ENCODE peak calls at places on chromosomes 5 and 9, in eight cellular contexts. S, W, O, Z, V, Q, R and F are unnamed samples.
A peak's percentile ranks its signal among the peaks of the same experiment; 100 is the strongest.

GRCh38 chr5:168400429-168401220 is 85.6 kb upstream of the RARS1 start:
- DNase-seq in S (no peak), O (no peak), Z (no peak), W (no peak), V (no peak), R (no peak), Q (no peak), F (no peak)

GRCh38 chr5:74916831-74917710 is 50.9 kb upstream of the FAM169A start:
- DNase-seq in O (no peak), V (no peak), S (no peak), Q (no peak), R (peak; percentile 60), W (peak; percentile 48), Z (no peak), F (no peak)

GRCh38 chr5:1804001-1804690 is 2.9 kb downstream of the NDUFS6 start:
- DNase-seq in O (no peak), Z (no peak), V (no peak), S (no peak), W (peak; percentile 10), Q (no peak), R (no peak), F (no peak)

GRCh38 chr9:651372-651771 is 190.1 kb upstream of the DMRT1 start:
- DNase-seq in Z (no peak), V (no peak), S (no peak), R (no peak), W (no peak), Q (no peak), O (no peak), F (no peak)

GRCh38 chr5:176796970-176797369 is 13.4 kb upstream of the UNC5A start:
- DNase-seq in W (no peak), Z (no peak), S (no peak), O (no peak), V (no peak), R (no peak), Q (no peak), F (no peak)

GRCh38 chr5:40386293-40386692 is 293.4 kb upstream of the PTGER4 start:
- DNase-seq in Q (no peak), Z (no peak), O (no peak), R (no peak), V (no peak), S (no peak), W (peak; percentile 55), F (no peak)

GRCh38 chr5:10329808-10330481 is 22.2 kb upstream of the CMBL start:
- DNase-seq in Q (peak; percentile 38), S (no peak), W (peak; percentile 88), R (no peak), V (no peak), O (peak; percentile 80), Z (no peak), F (peak; percentile 48)

GRCh38 chr5:135337064-135337463 is 62.0 kb downstream of the MACROH2A1 start:
- DNase-seq in S (no peak), Q (no peak), V (no peak), W (no peak), Z (no peak), R (no peak), O (no peak), F (no peak)

GRCh38 chr9:117403848-117404247 is 11.0 kb downstream of the ASTN2 start:
- DNase-seq in V (no peak), W (no peak), R (no peak), Q (no peak), O (no peak), Z (no peak), S (no peak), F (no peak)

GRCh38 chr9:114936566-114936965 is 6.2 kb upstream of the TNFSF8 start:
- DNase-seq in V (no peak), W (no peak), S (no peak), Z (no peak), O (no peak), Q (no peak), R (no peak), F (no peak)

GRCh38 chr5:107422494-107422893 is 248.2 kb downstream of the EFNA5 start:
- DNase-seq in Z (no peak), Q (no peak), R (no peak), O (no peak), S (no peak), W (no peak), V (no peak), F (no peak)

GRCh38 chr9:38263534-38263933 is 129.0 kb upstream of the ALDH1B1 start:
- DNase-seq in V (no peak), Q (no peak), R (no peak), W (peak; percentile 48), O (no peak), S (no peak), Z (no peak), F (no peak)

GRCh38 chr5:152051499-152052454 is 127.1 kb upstream of the GLRA1 start:
- DNase-seq in V (no peak), Q (no peak), O (no peak), R (no peak), S (no peak), Z (no peak), W (no peak), F (no peak)

GRCh38 chr9:35923927-35924763 is 14.9 kb downstream of the SPAAR start:
- DNase-seq in V (no peak), R (peak; percentile 61), W (peak; percentile 96), S (no peak), Z (no peak), Q (peak; percentile 89), O (no peak), F (no peak)

GRCh38 chr5:112004867-112005532 is 248.0 kb upstream of the NREP start:
- DNase-seq in O (no peak), Z (no peak), S (no peak), Q (no peak), V (no peak), R (no peak), W (peak; percentile 92), F (no peak)

GRCh38 chr5:138180183-138180782 is 1.4 kb downstream of the KIF20A start:
- DNase-seq in O (no peak), V (no peak), Q (no peak), W (peak; percentile 64), Z (no peak), S (no peak), R (peak; percentile 79), F (no peak)

DNA sequence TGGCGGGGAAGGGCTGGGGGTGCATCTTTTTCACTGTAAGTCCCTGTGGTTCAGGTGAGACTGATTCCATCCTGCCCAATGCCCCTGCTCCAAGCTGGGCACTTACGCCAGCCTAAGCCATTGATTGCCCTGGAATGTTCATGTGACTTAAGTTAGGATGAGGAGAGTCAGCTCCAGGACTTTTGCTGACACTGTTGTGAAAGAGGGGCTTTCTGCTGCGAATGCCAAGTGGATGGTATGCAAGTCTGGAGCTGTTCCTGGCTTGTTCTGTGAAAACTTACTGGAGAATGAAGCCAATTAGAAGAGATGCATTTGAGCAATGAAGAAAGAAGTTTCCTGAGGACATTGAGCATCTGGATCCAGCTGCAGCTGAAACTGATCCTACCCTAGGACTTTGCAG is 61.2 kb upstream of the ZFR start:
- DNase-seq in R (no peak), Z (no peak), S (no peak), W (peak; percentile 63), V (no peak), O (no peak), Q (no peak), F (no peak)
- TF ChIP-seq CTCF in R (no peak), Z (no peak), S (no peak), W (no peak), V (no peak), O (no peak), Q (no peak), F (no peak)

GRCh38 chr5:173057062-173057924 is 1.1 kb downstream of the CREBRF start:
- DNase-seq in O (peak; percentile 99), Z (peak; percentile 99), R (peak; percentile 99), W (peak; percentile 97), S (peak; percentile 99), Q (peak; percentile 100), V (peak; percentile 99), F (peak; percentile 99)
- TF ChIP-seq POLR2A in O (no peak), Z (peak; percentile 49), R (peak; percentile 60), W (peak; percentile 38), S (no peak), Q (peak; percentile 60), V (peak; percentile 25), F (peak; percentile 59)

DNA sequence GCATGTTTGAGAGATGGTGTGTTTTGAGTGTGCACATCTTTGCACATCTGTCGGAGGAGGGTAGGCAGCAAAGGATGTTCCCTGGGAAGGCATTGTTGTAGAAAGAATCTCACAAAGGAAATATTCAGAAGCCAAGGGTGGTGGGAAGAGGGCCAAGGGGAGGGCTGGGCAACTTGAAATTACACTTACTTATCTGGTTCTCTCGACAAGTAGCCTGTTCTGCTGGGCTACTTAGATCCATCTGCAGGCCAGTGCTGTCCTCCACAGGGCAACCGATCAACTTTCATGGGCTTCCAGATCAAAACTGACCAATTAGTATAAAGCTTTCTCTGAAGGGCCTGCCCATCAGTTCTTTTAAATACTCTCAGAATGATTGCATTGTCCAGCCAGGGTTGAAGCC is 495.2 kb downstream of the GADD45G start:
- DNase-seq in Q (no peak), W (no peak), Z (no peak), V (no peak), R (no peak), O (no peak), S (no peak), F (no peak)
- TF ChIP-seq CTCF in Q (no peak), W (no peak), Z (no peak), V (no peak), R (no peak), O (no peak), S (no peak), F (no peak)

GRCh38 chr5:180802325-180803180 is at the start of gene MGAT1:
- DNase-seq in R (peak; percentile 79), O (peak; percentile 96), V (peak; percentile 84), Z (peak; percentile 89), S (peak; percentile 89), W (peak; percentile 83), Q (peak; percentile 89), F (peak; percentile 93)

GRCh38 chr5:180806351-180807011 is 3.9 kb upstream of the MGAT1 start:
- DNase-seq in R (no peak), W (no peak), Q (peak; percentile 22), O (peak; percentile 64), S (no peak), Z (no peak), V (no peak), F (no peak)

GRCh38 chr5:180801596-180802324 is 846 bp downstream of the MGAT1 start:
- DNase-seq in Z (no peak), V (no peak), O (peak; percentile 52), W (no peak), R (no peak), Q (no peak), S (no peak), F (no peak)

GRCh38 chr5:180804129-180804601 is 1.6 kb upstream of the MGAT1 start:
- DNase-seq in S (no peak), V (no peak), W (no peak), R (no peak), Q (peak; percentile 15), O (peak; percentile 59), Z (no peak), F (no peak)

GRCh38 chr5:180803181-180804128 is 849 bp upstream of the MGAT1 start:
- DNase-seq in O (peak; percentile 82), Z (peak; percentile 85), V (no peak), W (no peak), Q (peak; percentile 80), S (peak; percentile 85), R (no peak), F (peak; percentile 90)
- TF ChIP-seq POLR2A in O (no peak), Z (peak; percentile 57), V (peak; percentile 26), W (no peak), Q (no peak), S (no peak), R (no peak), F (no peak)